ENCODE peak calls at places on chromosomes 1 and 21, in five cellular contexts. G is HepG2, Q is GM12878, R is A549, T is NB4. S is an unnamed sample.

GRCh38 chr1:169460193-169460833 is 25.4 kb downstream of the SLC19A2 start:
- DNase-seq in G (no peak), Q (no peak), R (no peak), T (no peak), S (no peak)

GRCh38 chr1:175742790-175743459 is 470 bp downstream of the TNR start:
- DNase-seq in G (peak), Q (no peak), R (peak), T (peak), S (peak)

GRCh38 chr1:56385314-56385713 is 194.0 kb downstream of the PLPP3 start:
- DNase-seq in G (no peak), Q (no peak), R (no peak), T (peak), S (no peak)

GRCh38 chr1:67687649-67688048 is 2.6 kb downstream of the GADD45A start:
- DNase-seq in G (peak), Q (no peak), R (no peak), T (peak), S (no peak)

GRCh38 chr1:156499703-156500577 is 635 bp downstream of the MEF2D start:
- DNase-seq in G (no peak), Q (no peak), R (peak), T (peak), S (no peak)

GRCh38 chr1:42336978-42337377 is 1.9 kb upstream of the FOXJ3 start:
- DNase-seq in G (no peak), Q (no peak), R (no peak), T (no peak), S (no peak)

GRCh38 chr1:119438761-119439160 is 23.8 kb downstream of the HSD3B2 start:
- DNase-seq in G (no peak), Q (no peak), R (no peak), T (no peak), S (no peak)

GRCh38 chr1:47207811-47208373 is 18.1 kb upstream of the PDZK1IP1 start:
- DNase-seq in G (no peak), Q (no peak), R (no peak), T (no peak), S (no peak)

GRCh38 chr1:205026181-205026580 is 16.8 kb upstream of the CNTN2 start:
- DNase-seq in G (no peak), Q (no peak), R (no peak), T (no peak), S (no peak)

GRCh38 chr1:51425955-51426354 is 93.1 kb downstream of the EPS15 start:
- DNase-seq in G (no peak), Q (no peak), R (no peak), T (no peak), S (no peak)

GRCh38 chr1:212234431-212235298 is 50.5 kb upstream of the PPP2R5A start:
- DNase-seq in G (peak), Q (no peak), R (peak), T (peak), S (peak)

GRCh38 chr1:110309768-110310167 is 29.4 kb upstream of the RBM15 start:
- DNase-seq in G (no peak), Q (no peak), R (no peak), T (no peak), S (no peak)

GRCh38 chr1:18631496-18632217 is 1.0 kb downstream of the PAX7 start:
- DNase-seq in G (no peak), Q (no peak), R (no peak), T (no peak), S (no peak)

GRCh38 chr21:31554511-31555022 is 104.9 kb upstream of the SOD1 start:
- DNase-seq in G (no peak), Q (peak), R (no peak), T (no peak), S (no peak)

GRCh38 chr21:15654171-15654570 is 75.6 kb upstream of the USP25 start:
- DNase-seq in G (no peak), Q (no peak), R (no peak), T (no peak), S (no peak)

GRCh38 chr1:6483010-6483760 is 8.3 kb downstream of the PLEKHG5 start:
- DNase-seq in G (no peak), Q (no peak), R (no peak), T (no peak), S (no peak)

GRCh38 chr1:156471496-156472490 is 28.8 kb downstream of the MEF2D start:
- DNase-seq in G (peak), Q (no peak), R (peak), T (no peak), S (no peak)

GRCh38 chr1:203178821-203179220 is 3.2 kb upstream of the MYBPH start:
- DNase-seq in G (no peak), Q (no peak), R (no peak), T (peak), S (no peak)

GRCh38 chr1:33332357-33332789 is 11.5 kb upstream of the A3GALT2 start:
- DNase-seq in G (no peak), Q (no peak), R (no peak), T (no peak), S (no peak)

GRCh38 chr1:27517907-27518718 is 28.1 kb upstream of the WASF2 start:
- DNase-seq in G (no peak), Q (no peak), R (no peak), T (no peak), S (peak)

GRCh38 chr1:90074137-90074536 is 79.2 kb downstream of the ZNF326 start:
- DNase-seq in G (no peak), Q (no peak), R (no peak), T (no peak), S (no peak)

GRCh38 chr1:32047701-32048100 is 25.0 kb upstream of the TMEM39B start:
- DNase-seq in G (no peak), Q (no peak), R (no peak), T (no peak), S (no peak)

GRCh38 chr1:232966663-232967062 is 16.3 kb downstream of the NTPCR start:
- DNase-seq in G (no peak), Q (no peak), R (no peak), T (no peak), S (no peak)

GRCh38 chr1:30715216-30715615 is 8.2 kb downstream of the MATN1 start:
- DNase-seq in G (no peak), Q (no peak), R (peak), T (peak), S (peak)

GRCh38 chr1:193104496-193104905 is 713 bp downstream of the GLRX2 start:
- DNase-seq in G (peak), Q (no peak), R (peak), T (peak), S (peak)

GRCh38 chr1:168419746-168420145 is 124.1 kb downstream of the XCL2 start:
- DNase-seq in G (no peak), Q (no peak), R (no peak), T (no peak), S (no peak)

GRCh38 chr1:159891275-159892157 is 8.4 kb downstream of the CFAP45 start:
- DNase-seq in G (peak), Q (peak), R (peak), T (peak), S (no peak)

GRCh38 chr1:19333587-19334354 is 21.6 kb downstream of the SLC66A1 start:
- DNase-seq in G (no peak), Q (no peak), R (no peak), T (no peak), S (no peak)

GRCh38 chr1:228020686-228021525 is 14.1 kb downstream of the WNT3A start:
- DNase-seq in G (no peak), Q (no peak), R (no peak), T (no peak), S (no peak)

GRCh38 chr1:100927276-100927675 is 31.4 kb downstream of the SLC30A7 start:
- DNase-seq in G (no peak), Q (no peak), R (no peak), T (no peak), S (no peak)

GRCh38 chr21:36860736-36861594 is 105.5 kb downstream of the HLCS start:
- DNase-seq in G (peak), Q (no peak), R (peak), T (no peak), S (peak)

GRCh38 chr1:117795190-117795589 is 134.2 kb downstream of the GDAP2 start:
- DNase-seq in G (no peak), Q (no peak), R (no peak), T (no peak), S (peak)

GRCh38 chr1:98385691-98386090 is 275.8 kb upstream of the SNX7 start:
- DNase-seq in G (no peak), Q (no peak), R (no peak), T (no peak), S (no peak)

GRCh38 chr1:243841507-243841906 is 8.5 kb downstream of the AKT3 start:
- DNase-seq in G (no peak), Q (no peak), R (no peak), T (no peak), S (no peak)

GRCh38 chr1:57711326-57711725 is 287.5 kb upstream of the DAB1 start:
- DNase-seq in G (no peak), Q (no peak), R (no peak), T (no peak), S (no peak)

GRCh38 chr21:45996311-45997204 is 15.0 kb downstream of the COL6A1 start:
- DNase-seq in G (no peak), Q (no peak), R (no peak), T (no peak), S (no peak)

DNA sequence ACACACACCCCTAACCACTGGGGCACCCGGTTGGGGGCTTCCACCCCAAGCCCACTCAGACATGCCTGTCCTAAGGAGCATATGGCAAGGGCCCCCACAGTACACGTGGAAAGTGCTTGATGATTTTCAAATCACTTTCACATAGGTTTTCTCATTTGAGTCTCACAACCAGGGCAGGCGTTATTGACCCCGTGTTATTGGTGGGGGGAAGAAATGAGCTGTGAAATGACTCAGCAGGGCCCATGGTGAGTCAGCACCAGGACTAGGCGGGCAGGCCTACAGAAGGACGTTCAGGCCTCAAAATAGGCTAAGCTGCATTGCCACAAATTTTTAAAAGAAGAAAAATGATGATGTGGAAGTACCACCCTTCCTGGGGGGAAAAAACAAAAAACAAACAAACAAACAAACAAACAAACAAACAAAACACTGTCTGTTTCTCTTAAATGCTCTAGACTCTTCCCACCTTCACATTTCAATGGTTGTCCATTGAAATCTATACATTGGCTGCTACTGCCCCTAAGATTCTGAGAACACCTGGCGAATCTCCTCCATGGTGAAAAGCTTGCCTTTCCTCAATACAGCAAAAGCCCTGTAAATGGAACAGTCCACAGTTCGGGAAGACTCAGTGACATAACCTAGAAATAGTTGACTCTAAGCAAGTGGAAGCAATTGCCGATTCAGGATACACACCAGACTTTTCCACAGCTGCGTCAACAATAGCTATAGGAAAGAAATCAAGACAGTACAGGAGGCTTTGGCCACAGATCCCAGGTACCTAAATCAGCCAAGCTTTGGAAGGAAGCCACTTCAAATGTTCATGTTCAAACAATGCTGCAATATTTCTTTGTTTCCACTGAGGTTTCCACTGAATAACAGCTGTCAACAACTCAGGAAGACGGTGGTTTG is 234.7 kb downstream of the TOMM20 start:
- DNase-seq in G (peak), Q (no peak), R (no peak), T (peak), S (peak)
- TF ChIP-seq MYC in G (no peak), Q (no peak), R (no peak), T (no peak), S (peak)

GRCh38 chr1:17488977-17489739 is 49.7 kb upstream of the RCC2 start:
- DNase-seq in G (no peak), Q (no peak), R (no peak), T (no peak), S (peak)
- TF ChIP-seq CTCF in G (no peak), Q (no peak), R (no peak), T (no peak), S (no peak)

DNA sequence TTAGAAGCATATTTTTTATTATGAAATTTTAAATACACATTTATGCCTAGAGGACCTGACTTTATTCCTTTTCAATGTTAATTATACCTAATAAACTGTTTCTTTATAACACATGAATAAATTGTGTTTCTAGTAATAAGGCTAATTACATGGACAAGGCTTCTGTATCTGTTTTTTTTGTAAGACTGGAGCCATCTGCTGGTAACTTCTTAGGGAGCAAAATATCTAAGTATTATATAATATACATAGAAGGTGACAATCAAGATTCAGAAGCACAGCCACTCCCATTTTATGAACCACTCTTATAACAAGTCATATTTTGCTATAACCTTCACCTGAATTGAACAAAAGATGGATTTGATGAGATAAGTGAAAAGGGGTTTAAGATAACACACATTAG is 84.2 kb downstream of the LBR start:
- DNase-seq in G (peak), Q (no peak), R (peak), T (peak), S (no peak)
- TF ChIP-seq MYC in G (no peak), Q (no peak), R (no peak), T (no peak), S (no peak)

DNA sequence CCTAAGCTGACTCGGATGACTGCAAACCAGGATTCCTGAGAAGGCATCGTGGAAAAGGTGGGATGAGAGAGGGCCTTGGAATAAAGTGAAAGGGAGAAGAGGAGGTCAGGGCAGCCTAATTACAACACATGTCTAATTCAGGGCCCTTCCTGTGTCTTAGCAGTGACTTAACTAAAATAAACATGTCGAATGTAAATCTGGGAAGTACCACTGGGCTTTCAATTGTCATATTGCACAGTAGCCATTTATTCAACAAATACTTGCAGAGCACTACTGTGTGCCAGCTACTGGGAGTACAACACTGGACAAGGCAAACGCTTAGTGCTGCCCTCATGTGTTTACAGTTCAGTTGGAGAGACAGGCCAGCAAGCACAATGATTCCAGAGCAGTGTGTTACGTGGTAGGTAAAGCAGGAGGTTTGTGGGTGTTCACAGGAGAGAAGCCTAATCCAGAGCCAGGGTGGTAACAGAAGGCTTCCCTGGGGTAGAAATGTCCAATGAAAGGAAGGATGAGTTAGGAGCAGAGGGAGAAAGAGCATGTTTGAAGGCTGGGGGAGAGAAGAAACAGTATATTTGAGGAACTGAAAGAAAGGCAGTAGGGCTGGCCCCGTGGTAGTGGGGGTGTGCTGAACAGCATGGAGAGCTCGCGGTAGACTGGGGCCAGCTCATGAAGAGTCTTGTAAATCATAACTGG is 38.0 kb upstream of the RASAL2 start:
- DNase-seq in G (peak), Q (peak), R (peak), T (peak), S (no peak)
- TF ChIP-seq CTCF in G (peak), Q (peak), R (peak), T (peak), S (no peak)

DNA sequence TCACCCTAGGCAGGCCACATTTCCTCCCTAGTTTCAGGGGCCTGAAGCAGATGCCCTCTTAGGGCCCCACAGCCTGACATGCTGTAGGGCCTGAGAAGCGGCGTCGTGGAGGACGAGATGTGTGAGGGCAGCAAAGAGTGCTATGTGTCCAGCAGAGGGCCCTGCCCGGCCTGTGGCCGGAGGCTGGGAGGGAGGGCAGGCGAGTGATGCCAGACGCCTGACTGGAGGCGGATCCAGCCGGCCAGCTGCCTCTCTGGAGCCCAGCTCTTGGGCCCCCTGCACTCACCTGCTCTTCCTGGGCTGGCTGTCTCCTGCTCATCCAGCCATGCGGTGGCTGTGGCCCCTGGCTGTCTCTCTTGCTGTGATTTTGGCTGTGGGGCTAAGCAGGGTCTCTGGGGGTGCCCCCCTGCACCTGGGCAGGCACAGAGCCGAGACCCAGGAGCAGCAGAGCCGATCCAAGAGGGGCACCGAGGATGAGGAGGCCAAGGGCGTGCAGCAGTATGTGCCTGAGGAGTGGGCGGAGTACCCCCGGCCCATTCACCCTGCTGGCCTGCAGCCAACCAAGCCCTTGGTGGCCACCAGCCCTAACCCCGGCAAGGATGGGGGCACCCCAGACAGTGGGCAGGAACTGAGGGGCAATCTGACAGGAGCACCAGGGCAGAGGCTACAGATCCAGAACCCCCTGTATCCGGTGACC is at the start of gene GPR37L1:
- DNase-seq in G (peak), Q (no peak), R (peak), T (no peak), S (peak)
- TF ChIP-seq MYC in G (peak), Q (no peak), R (no peak), T (no peak), S (no peak)

GRCh38 chr1:40039245-40039756 is 1.2 kb upstream of the CAP1 start:
- DNase-seq in G (no peak), Q (no peak), R (peak), T (peak), S (no peak)

GRCh38 chr1:40038693-40039092 is 1.8 kb upstream of the CAP1 start:
- DNase-seq in G (no peak), Q (no peak), R (no peak), T (peak), S (no peak)

GRCh38 chr1:40039757-40040510 is 595 bp upstream of the CAP1 start:
- DNase-seq in G (peak), Q (peak), R (peak), T (peak), S (peak)

GRCh38 chr1:40034869-40035268 is 5.7 kb upstream of the CAP1 start:
- DNase-seq in G (no peak), Q (no peak), R (no peak), T (peak), S (no peak)

DNA sequence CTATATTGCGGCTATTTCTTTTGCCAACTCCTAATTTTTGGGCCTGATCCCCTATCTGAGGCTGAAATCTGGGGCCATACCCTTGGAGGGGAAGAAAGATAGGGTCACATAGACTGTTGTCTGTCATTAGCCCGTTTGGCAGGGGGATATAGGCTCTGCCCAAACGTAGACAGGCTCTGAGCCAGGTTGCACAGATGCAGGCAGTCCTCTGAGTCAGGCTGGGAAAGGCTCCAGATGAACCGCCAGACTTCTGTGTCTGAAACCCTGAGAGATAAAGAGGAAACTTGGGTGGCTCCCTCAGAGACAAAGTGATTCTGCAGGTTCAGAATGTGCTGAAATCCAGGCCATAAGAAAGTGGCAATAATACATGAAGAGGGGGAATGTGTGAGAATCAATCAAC is 4.0 kb upstream of the CAP1 start:
- DNase-seq in G (no peak), Q (no peak), R (no peak), T (peak), S (peak)
- TF ChIP-seq CTCF in G (no peak), Q (no peak), R (no peak), T (no peak), S (no peak)

GRCh38 chr1:151638812-151639211 is 27.0 kb downstream of the SNX27 start:
- DNase-seq in G (no peak), Q (no peak), R (no peak), T (no peak), S (no peak)

GRCh38 chr1:151635479-151636072 is 23.7 kb downstream of the SNX27 start:
- DNase-seq in G (no peak), Q (no peak), R (no peak), T (no peak), S (no peak)

GRCh38 chr1:151638074-151638775 is 26.4 kb downstream of the SNX27 start:
- DNase-seq in G (peak), Q (no peak), R (no peak), T (no peak), S (no peak)

GRCh38 chr1:151639466-151639865 is 27.6 kb downstream of the SNX27 start:
- DNase-seq in G (no peak), Q (peak), R (peak), T (no peak), S (no peak)

GRCh38 chr1:151641229-151641628 is 29.4 kb downstream of the SNX27 start:
- DNase-seq in G (no peak), Q (no peak), R (no peak), T (no peak), S (no peak)
- TF ChIP-seq MYC in G (no peak), Q (no peak), R (no peak), T (no peak), S (no peak)

GRCh38 chr1:167194182-167194581 is 26.5 kb upstream of the POU2F1 start:
- DNase-seq in G (no peak), Q (no peak), R (no peak), T (no peak), S (no peak)
- TF ChIP-seq CTCF in G (no peak), Q (no peak), R (no peak), T (no peak), S (no peak)